ENCODE peak calls at places on chromosomes 13 and 19, in nine cellular contexts. P is adrenal gland, D is uterus, L is upper lobe of left lung, I is prostate gland, C is thyroid gland, R is transverse colon, E is body of pancreas, N is vagina. M is an unnamed sample.

GRCh38 chr19:31478241-31478640 is 129.0 kb upstream of the TSHZ3 start:
- DNase-seq in P (no peak), D (no peak), L (no peak), I (no peak), C (no peak), R (no peak), E (no peak), N (no peak), M (no peak)

GRCh38 chr13:71359641-71360040 is 507.4 kb downstream of the DACH1 start:
- DNase-seq in P (no peak), D (no peak), L (no peak), I (no peak), C (no peak), R (no peak), E (no peak), N (no peak), M (no peak)

GRCh38 chr13:78497702-78498319 is 105.5 kb downstream of the POU4F1 start:
- DNase-seq in P (no peak), D (no peak), L (no peak), I (no peak), C (no peak), R (no peak), E (no peak), N (no peak), M (no peak)

GRCh38 chr13:33251131-33251629 is 34.4 kb downstream of the STARD13 start:
- DNase-seq in P (peak), D (peak), L (no peak), I (no peak), C (no peak), R (no peak), E (peak), N (no peak), M (peak)

GRCh38 chr19:9009935-9010651 is at the start of gene MUC16:
- DNase-seq in P (no peak), D (no peak), L (no peak), I (no peak), C (no peak), R (no peak), E (no peak), N (no peak), M (no peak)

GRCh38 chr19:372306-372890 is 27.8 kb upstream of the MIER2 start:
- DNase-seq in P (no peak), D (no peak), L (no peak), I (no peak), C (peak), R (no peak), E (peak), N (no peak), M (no peak)

GRCh38 chr13:25462301-25463125 is 90.7 kb downstream of the ATP8A2 start:
- DNase-seq in P (no peak), D (no peak), L (no peak), I (no peak), C (no peak), R (no peak), E (no peak), N (no peak), M (no peak)

GRCh38 chr19:2624537-2625091 is 77.9 kb downstream of the GNG7 start:
- DNase-seq in P (peak), D (no peak), L (peak), I (no peak), C (peak), R (no peak), E (peak), N (no peak), M (peak)

GRCh38 chr13:41428155-41428554 is 29.2 kb upstream of the RGCC start:
- DNase-seq in P (no peak), D (no peak), L (no peak), I (no peak), C (no peak), R (no peak), E (no peak), N (no peak), M (no peak)

GRCh38 chr13:106649495-106649894 is 81.6 kb upstream of the ARGLU1 start:
- DNase-seq in P (no peak), D (no peak), L (no peak), I (no peak), C (no peak), R (peak), E (no peak), N (no peak), M (no peak)

GRCh38 chr13:94217370-94217769 is 262.1 kb downstream of the DCT start:
- DNase-seq in P (no peak), D (no peak), L (no peak), I (no peak), C (no peak), R (no peak), E (no peak), N (no peak), M (no peak)

DNA sequence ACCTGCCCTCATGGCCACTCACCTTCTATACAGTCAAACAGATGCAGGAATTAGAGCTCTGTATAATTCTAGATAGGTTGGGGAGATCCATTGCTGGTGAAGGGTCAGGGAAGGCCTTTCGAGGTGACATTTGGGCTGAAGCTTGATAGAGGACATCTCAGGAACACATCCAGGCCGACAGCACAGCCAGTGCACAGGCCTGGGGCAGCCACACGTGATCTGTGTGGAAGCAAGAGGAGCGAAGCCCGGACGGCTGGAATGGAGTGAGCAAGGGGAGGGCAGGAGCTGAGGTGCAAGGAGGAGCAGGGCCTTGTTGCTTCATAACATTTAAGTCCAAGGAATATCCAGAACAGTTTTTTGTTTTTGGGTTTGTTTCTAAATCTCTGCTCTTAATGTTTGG is 4.5 kb upstream of the OVOL3 start:
- DNase-seq in P (no peak), D (no peak), L (no peak), I (no peak), C (no peak), R (no peak), E (no peak), N (no peak), M (no peak)
- TF ChIP-seq POLR2A in P (no peak), D (no peak), L (no peak), I (no peak), C (no peak), R (no peak), E (no peak), N (no peak), M (no peak)

DNA sequence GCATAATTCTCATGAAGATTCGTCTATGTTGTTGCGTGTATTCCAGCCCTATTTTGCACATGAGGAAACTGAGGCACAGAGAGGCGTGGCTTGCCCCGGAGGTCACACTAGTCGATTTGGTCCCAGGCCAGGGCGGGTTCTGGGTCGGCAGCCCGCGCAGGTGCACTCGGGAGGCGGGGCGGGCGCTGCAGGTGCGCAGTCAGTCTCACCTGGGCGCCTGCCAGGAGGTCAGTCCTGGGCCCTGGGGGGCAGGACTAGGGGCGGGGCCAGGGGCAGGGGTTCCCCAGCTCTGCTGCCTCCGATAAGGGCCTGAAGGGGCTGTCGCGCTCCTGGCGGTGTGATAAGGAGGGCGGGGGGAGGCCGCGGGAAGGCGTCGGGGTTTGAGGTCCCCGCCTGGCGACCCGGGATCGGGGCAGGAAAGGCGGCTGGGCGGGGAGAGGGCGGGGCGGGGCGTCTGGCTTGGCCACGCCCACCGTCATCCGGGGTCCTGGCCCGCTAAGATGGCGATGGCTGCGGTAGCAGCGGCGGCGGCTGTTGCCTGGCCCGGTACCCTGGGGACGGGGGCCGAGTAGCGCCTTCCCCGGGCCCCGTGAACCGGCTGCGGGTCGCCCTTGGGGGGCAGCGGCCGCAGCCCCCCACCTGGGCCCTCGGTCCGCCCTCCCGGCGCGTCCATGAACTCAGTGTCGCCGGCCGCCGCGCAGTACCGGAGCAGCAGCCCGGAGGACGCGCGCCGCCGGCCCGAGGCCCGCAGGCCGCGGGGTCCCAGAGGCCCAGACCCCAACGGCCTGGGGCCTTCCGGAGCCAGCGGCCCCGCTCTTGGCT is at the start of gene ATG4D:
- DNase-seq in P (peak), D (peak), L (peak), I (peak), C (peak), R (peak), E (peak), N (no peak), M (peak)
- H3K27ac ChIP-seq in P (peak), D (peak), L (peak), I (peak), C (peak), R (peak), E (peak), N (peak), M (peak)

GRCh38 chr19:19342086-19343015 is 21.7 kb downstream of the MAU2 start:
- DNase-seq in P (peak), D (peak), L (peak), I (peak), C (peak), R (peak), E (peak), N (no peak), M (peak)
- TF ChIP-seq POLR2A in P (no peak), D (no peak), L (no peak), I (no peak), C (no peak), R (no peak), E (no peak), N (no peak), M (no peak)

DNA sequence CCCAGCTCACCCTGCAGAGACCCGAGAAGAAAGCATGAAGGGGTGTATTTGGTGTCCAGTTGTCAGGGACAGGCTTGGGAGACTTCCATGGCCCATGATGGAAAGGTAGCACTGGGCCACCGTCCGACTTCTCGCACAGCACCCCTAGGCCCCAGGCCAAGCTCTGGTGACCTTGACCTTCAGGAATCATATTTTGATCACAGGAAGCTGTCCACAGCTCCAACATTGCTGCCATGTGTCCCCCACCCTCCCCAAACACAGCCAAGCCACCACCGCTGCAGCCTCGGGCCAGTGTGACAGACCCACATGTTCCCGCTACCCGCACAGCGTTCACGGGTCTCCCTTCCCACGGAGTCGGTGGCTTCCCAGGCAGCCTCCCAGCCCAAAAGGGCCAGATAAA is 842 bp upstream of the PTGIR start:
- DNase-seq in P (no peak), D (no peak), L (no peak), I (no peak), C (no peak), R (no peak), E (no peak), N (no peak), M (no peak)
- H3K27ac ChIP-seq in P (peak), D (peak), L (peak), I (no peak), C (peak), R (peak), E (peak), N (peak), M (peak)

GRCh38 chr19:49488863-49489537 is 1.6 kb downstream of the RPL13A start:
- DNase-seq in P (no peak), D (no peak), L (no peak), I (no peak), C (no peak), R (no peak), E (no peak), N (no peak), M (no peak)

GRCh38 chr19:49491030-49491803 is 3.8 kb downstream of the RPL13A start:
- DNase-seq in P (no peak), D (no peak), L (no peak), I (no peak), C (no peak), R (no peak), E (no peak), N (no peak), M (no peak)

GRCh38 chr19:49488046-49488862 is 846 bp downstream of the RPL13A start:
- DNase-seq in P (no peak), D (no peak), L (no peak), I (no peak), C (no peak), R (no peak), E (no peak), N (no peak), M (no peak)

GRCh38 chr19:49490287-49491029 is 3.0 kb downstream of the RPL13A start:
- DNase-seq in P (no peak), D (no peak), L (no peak), I (no peak), C (no peak), R (no peak), E (no peak), N (no peak), M (no peak)

GRCh38 chr19:49489601-49490167 is 2.3 kb downstream of the RPL13A start:
- DNase-seq in P (peak), D (no peak), L (no peak), I (no peak), C (no peak), R (no peak), E (no peak), N (no peak), M (no peak)
- TF ChIP-seq POLR2A in P (no peak), D (no peak), L (no peak), I (no peak), C (no peak), R (no peak), E (no peak), N (no peak), M (no peak)

GRCh38 chr13:27271572-27272096 is 1.0 kb downstream of the RASL11A start:
- DNase-seq in P (no peak), D (no peak), L (no peak), I (no peak), C (no peak), R (no peak), E (no peak), N (no peak), M (no peak)
- H3K27ac ChIP-seq in P (no peak), D (peak), L (peak), I (peak), C (peak), R (peak), E (peak), N (peak), M (peak)

GRCh38 chr19:58150328-58150921 is at the start of gene ZNF329:
- DNase-seq in P (peak), D (peak), L (peak), I (peak), C (peak), R (peak), E (peak), N (no peak), M (peak)

GRCh38 chr19:58153386-58153785 is 2.8 kb upstream of the ZNF329 start:
- DNase-seq in P (no peak), D (no peak), L (no peak), I (no peak), C (no peak), R (no peak), E (no peak), N (no peak), M (no peak)

GRCh38 chr19:58157045-58157728 is 6.6 kb upstream of the ZNF329 start:
- DNase-seq in P (no peak), D (no peak), L (no peak), I (no peak), C (no peak), R (no peak), E (no peak), N (no peak), M (no peak)

GRCh38 chr19:58154287-58154678 is 3.7 kb upstream of the ZNF329 start:
- DNase-seq in P (peak), D (peak), L (peak), I (peak), C (peak), R (peak), E (peak), N (no peak), M (no peak)

GRCh38 chr19:58154679-58155648 is 4.4 kb upstream of the ZNF329 start:
- DNase-seq in P (peak), D (peak), L (peak), I (peak), C (peak), R (peak), E (peak), N (peak), M (peak)
- TF ChIP-seq POLR2A in P (peak), D (peak), L (peak), I (peak), C (peak), R (peak), E (peak), N (peak), M (peak)

DNA sequence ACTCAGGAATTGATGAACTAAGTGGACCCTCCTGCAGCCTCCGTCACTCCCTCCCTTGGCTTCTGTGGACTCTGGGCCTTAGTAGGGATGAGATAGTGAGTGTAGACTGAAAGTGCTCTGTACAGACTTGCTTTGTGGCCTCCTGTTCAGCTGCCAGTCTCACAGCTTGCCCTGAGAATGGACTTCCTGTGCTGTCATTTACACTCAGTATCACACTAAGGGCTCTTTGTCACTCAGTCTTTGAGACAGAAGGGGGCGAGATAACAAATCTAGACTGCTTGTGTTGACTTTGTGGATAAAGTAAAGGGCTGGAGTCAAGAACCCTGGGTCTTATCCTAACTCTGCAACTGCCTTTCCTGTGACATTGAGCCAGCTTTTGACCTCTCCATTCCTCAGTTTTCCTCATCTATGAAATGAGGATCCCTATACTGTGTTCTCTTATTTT is 21.0 kb upstream of the SPRY2 start:
- DNase-seq in P (no peak), D (no peak), L (no peak), I (no peak), C (no peak), R (no peak), E (no peak), N (no peak), M (no peak)
- H3K27ac ChIP-seq in P (no peak), D (no peak), L (no peak), I (no peak), C (no peak), R (peak), E (no peak), N (no peak), M (no peak)

DNA sequence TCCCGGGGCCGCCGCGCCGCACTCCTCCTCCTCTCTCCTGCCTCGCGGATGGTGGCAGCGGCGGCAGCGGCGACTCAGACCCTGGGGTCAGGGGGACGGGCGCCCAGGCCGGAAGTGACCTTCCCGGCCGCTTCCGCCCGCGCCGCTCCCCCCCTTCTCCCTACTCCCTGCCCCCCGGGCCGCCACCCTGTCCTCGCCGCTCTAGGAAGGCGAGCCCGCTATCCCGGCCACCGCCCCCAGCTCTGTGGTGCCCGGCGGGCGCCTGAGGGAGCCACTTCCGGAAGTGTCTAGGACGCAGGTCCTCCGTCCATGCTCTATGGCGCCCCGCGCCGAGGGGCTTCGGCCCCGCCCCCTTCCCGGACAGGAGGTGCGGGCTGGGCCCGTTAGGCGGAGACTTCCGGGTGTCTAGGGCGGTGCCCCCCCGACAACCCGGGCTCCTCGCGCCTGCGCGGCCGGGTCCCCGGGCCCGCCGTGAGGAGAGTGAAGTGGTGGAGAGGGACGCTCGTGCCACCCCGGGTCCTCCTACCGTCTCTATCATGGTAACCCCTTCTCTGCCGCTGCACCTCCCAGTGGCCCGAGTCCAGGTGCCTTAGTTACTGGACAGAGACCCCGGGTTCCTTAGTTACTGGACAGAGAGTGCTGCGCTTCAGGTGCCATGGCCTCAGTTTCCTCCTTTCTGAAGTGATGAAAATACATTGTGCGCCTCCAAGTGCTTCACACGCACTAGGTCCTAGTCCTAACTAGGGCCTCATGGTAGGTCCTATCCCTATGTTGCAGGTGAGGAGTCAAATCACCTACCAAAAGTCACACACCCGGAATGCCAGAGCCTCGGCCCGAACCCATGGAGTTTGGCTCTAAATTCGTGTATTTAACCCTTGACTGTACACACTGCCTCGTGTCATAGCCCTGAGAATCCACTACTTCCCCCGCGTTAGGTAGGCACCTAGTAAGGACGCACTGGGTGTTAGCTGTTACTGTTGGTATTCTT is at the start of gene ZNF787:
- DNase-seq in P (peak), D (peak), L (peak), I (peak), C (peak), R (peak), E (peak), N (peak), M (peak)
- TF ChIP-seq POLR2A in P (no peak), D (peak), L (no peak), I (peak), C (no peak), R (peak), E (peak), N (peak), M (peak)